ENCODE peak calls at places on chromosomes 6 and 20, in seven cellular contexts. One of them, this sample, is unnamed. For H3K4me1, the result is how much of the 10 kb centered on the place peaks cover.

GRCh38 chr6:7998103-7998725 is 66.0 kb downstream of the BLOC1S5 start:
- DNase-seq in neuronal stem cell: no peak
- DNase-seq in left lung: no peak
- DNase-seq in psoas muscle: no peak
- DNase-seq in uterus: no peak
- DNase-seq in body of pancreas: no peak
- DNase-seq in cardiac muscle cell: no peak
- DNase-seq in this sample: no peak

GRCh38 chr20:7596541-7596940 is 343.7 kb downstream of the HAO1 start:
- DNase-seq in neuronal stem cell: no peak
- DNase-seq in left lung: no peak
- DNase-seq in psoas muscle: no peak
- DNase-seq in uterus: no peak
- DNase-seq in body of pancreas: no peak
- DNase-seq in cardiac muscle cell: no peak
- DNase-seq in this sample: no peak

GRCh38 chr6:168380956-168381605 is 59.9 kb upstream of the SMOC2 start:
- DNase-seq in neuronal stem cell: no peak
- DNase-seq in left lung: no peak
- DNase-seq in psoas muscle: no peak
- DNase-seq in uterus: no peak
- DNase-seq in body of pancreas: no peak
- DNase-seq in cardiac muscle cell: no peak
- DNase-seq in this sample: no peak

GRCh38 chr6:109372070-109372585 is 10.1 kb downstream of the CD164 start:
- DNase-seq in neuronal stem cell: no peak
- DNase-seq in left lung: no peak
- DNase-seq in psoas muscle: no peak
- DNase-seq in uterus: no peak
- DNase-seq in body of pancreas: no peak
- DNase-seq in cardiac muscle cell: no peak
- DNase-seq in this sample: no peak

GRCh38 chr6:27532820-27533538 is 60.1 kb upstream of the ZNF184 start:
- DNase-seq in neuronal stem cell: no peak
- DNase-seq in left lung: no peak
- DNase-seq in psoas muscle: no peak
- DNase-seq in uterus: no peak
- DNase-seq in body of pancreas: no peak
- DNase-seq in cardiac muscle cell: peak
- DNase-seq in this sample: no peak

GRCh38 chr6:31958741-31959739 is at the start of the genes NELFE and SKIC2:
- DNase-seq in neuronal stem cell: peak
- DNase-seq in left lung: peak
- DNase-seq in psoas muscle: peak
- DNase-seq in uterus: peak
- DNase-seq in body of pancreas: peak
- DNase-seq in cardiac muscle cell: peak
- DNase-seq in this sample: peak

GRCh38 chr20:23050847-23051627 is 1.6 kb upstream of the THBD start:
- DNase-seq in neuronal stem cell: peak
- DNase-seq in left lung: peak
- DNase-seq in psoas muscle: peak
- DNase-seq in uterus: peak
- DNase-seq in body of pancreas: peak
- DNase-seq in cardiac muscle cell: peak
- DNase-seq in this sample: peak

GRCh38 chr6:35213161-35213823 is 464 bp upstream of the SCUBE3 start:
- DNase-seq in neuronal stem cell: peak
- DNase-seq in left lung: no peak
- DNase-seq in psoas muscle: no peak
- DNase-seq in uterus: no peak
- DNase-seq in body of pancreas: no peak
- DNase-seq in cardiac muscle cell: peak
- DNase-seq in this sample: no peak

GRCh38 chr20:50099565-50099991 is 13.4 kb downstream of the UBE2V1 start:
- DNase-seq in neuronal stem cell: no peak
- DNase-seq in left lung: no peak
- DNase-seq in psoas muscle: no peak
- DNase-seq in uterus: no peak
- DNase-seq in body of pancreas: no peak
- DNase-seq in cardiac muscle cell: no peak
- DNase-seq in this sample: no peak

GRCh38 chr20:37977786-37978185 is 55.5 kb downstream of the TTI1 start:
- DNase-seq in neuronal stem cell: no peak
- DNase-seq in left lung: no peak
- DNase-seq in psoas muscle: no peak
- DNase-seq in uterus: no peak
- DNase-seq in body of pancreas: no peak
- DNase-seq in cardiac muscle cell: no peak
- DNase-seq in this sample: no peak

GRCh38 chr20:37979021-37979985 is 54.0 kb downstream of the TTI1 start:
- DNase-seq in neuronal stem cell: no peak
- DNase-seq in left lung: no peak
- DNase-seq in psoas muscle: no peak
- DNase-seq in uterus: no peak
- DNase-seq in body of pancreas: no peak
- DNase-seq in cardiac muscle cell: no peak
- DNase-seq in this sample: no peak

GRCh38 chr20:37973059-37973910 is 60.0 kb downstream of the TTI1 start:
- DNase-seq in neuronal stem cell: no peak
- DNase-seq in left lung: no peak
- DNase-seq in psoas muscle: no peak
- DNase-seq in uterus: no peak
- DNase-seq in body of pancreas: no peak
- DNase-seq in cardiac muscle cell: no peak
- DNase-seq in this sample: no peak

GRCh38 chr20:37980383-37980782 is 52.9 kb downstream of the TTI1 start:
- DNase-seq in neuronal stem cell: no peak
- DNase-seq in left lung: no peak
- DNase-seq in psoas muscle: no peak
- DNase-seq in uterus: no peak
- DNase-seq in body of pancreas: no peak
- DNase-seq in cardiac muscle cell: no peak
- DNase-seq in this sample: no peak

DNA sequence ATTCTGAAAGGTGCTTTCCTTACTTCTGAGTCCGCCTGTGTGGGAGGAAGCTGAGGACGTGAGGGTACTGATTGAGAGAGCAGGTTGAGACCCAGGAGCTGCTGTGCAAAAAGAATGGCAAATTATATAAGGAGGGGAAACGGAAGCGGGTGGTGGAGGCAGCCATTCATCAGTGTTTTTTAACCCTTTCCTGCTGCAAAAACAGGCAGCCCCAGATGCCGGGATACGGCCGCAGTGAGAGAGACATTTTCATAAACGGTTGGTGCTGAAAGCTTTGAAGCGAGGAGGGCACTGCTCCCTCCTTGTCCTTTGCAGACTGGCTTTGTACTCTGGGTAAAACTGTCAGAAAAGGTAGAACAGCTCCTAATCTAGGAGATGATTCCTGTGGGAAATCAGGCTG is 56.4 kb downstream of the TTI1 start:
- DNase-seq in neuronal stem cell: no peak
- DNase-seq in left lung: no peak
- DNase-seq in psoas muscle: no peak
- DNase-seq in uterus: no peak
- DNase-seq in body of pancreas: no peak
- DNase-seq in cardiac muscle cell: peak
- DNase-seq in this sample: no peak
- H3K4me3 ChIP-seq in neuronal stem cell: peak
- H3K4me3 ChIP-seq in left lung: no peak
- H3K4me3 ChIP-seq in psoas muscle: no peak
- H3K4me3 ChIP-seq in uterus: no peak
- H3K4me3 ChIP-seq in body of pancreas: no peak
- H3K4me3 ChIP-seq in cardiac muscle cell: no peak
- H3K4me3 ChIP-seq in this sample: no peak

DNA sequence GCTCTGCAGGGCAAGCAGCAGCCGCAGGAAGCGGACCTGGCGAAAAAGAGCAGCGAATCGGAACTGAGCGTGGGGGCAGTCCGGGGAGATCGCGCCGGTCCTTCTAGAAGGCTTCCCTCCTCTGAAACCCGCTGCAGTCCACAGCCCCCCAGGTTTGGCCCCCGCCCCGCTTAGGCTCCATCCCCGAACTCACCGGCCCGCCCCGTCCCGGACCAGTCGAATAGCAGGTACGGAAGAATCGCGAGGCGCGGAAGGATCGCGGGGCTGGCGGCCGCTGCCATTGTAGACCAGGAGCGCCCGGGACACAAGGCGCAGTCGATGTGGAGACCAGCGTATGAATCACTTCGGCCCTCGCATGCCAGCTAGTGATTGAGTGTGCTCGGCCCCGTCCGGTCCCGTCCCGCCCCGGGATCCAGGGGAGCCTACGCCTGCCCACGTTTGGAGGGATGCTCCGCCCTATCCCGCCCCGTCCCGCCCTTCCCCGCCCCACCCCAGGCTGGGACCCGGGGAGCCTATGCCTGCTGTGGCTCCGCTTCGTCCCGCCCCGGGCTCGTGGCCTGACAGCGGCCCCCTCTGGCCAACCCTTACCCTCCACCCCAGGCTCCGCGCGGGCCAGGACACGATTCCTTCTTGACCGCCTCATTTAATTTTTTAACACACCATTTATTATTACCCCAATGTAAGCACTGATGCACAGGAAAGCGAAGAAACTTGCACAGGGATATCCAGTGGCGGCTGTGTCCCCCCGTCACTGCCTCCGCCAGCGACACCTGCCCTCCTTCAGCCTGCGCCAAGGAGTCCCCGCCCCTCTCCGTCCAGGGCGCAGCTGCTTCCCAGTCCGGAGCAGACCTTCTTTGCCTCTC is at the start of gene ULBP3:
- DNase-seq in neuronal stem cell: peak
- DNase-seq in left lung: peak
- DNase-seq in psoas muscle: peak
- DNase-seq in uterus: peak
- DNase-seq in body of pancreas: peak
- DNase-seq in cardiac muscle cell: peak
- DNase-seq in this sample: peak
- H3K4me1 ChIP-seq in neuronal stem cell: under half
- H3K4me1 ChIP-seq in left lung: under half
- H3K4me1 ChIP-seq in psoas muscle: under half
- H3K4me1 ChIP-seq in uterus: under half
- H3K4me1 ChIP-seq in body of pancreas: under half
- H3K4me1 ChIP-seq in cardiac muscle cell: under half
- H3K4me1 ChIP-seq in this sample: under half

GRCh38 chr6:128521302-128521632 is 868 bp upstream of the PTPRK start:
- DNase-seq in neuronal stem cell: no peak
- DNase-seq in left lung: no peak
- DNase-seq in psoas muscle: no peak
- DNase-seq in uterus: no peak
- DNase-seq in body of pancreas: no peak
- DNase-seq in cardiac muscle cell: no peak
- DNase-seq in this sample: no peak
- H3K27ac ChIP-seq in neuronal stem cell: no peak
- H3K27ac ChIP-seq in left lung: peak
- H3K27ac ChIP-seq in psoas muscle: peak
- H3K27ac ChIP-seq in uterus: peak
- H3K27ac ChIP-seq in body of pancreas: peak
- H3K27ac ChIP-seq in cardiac muscle cell: peak
- H3K27ac ChIP-seq in this sample: peak

GRCh38 chr6:100269189-100269588 is 195.5 kb downstream of the SIM1 start:
- DNase-seq in neuronal stem cell: no peak
- DNase-seq in left lung: no peak
- DNase-seq in psoas muscle: no peak
- DNase-seq in uterus: no peak
- DNase-seq in body of pancreas: no peak
- DNase-seq in cardiac muscle cell: no peak
- DNase-seq in this sample: no peak
- H3K4me3 ChIP-seq in neuronal stem cell: no peak
- H3K4me3 ChIP-seq in left lung: no peak
- H3K4me3 ChIP-seq in psoas muscle: no peak
- H3K4me3 ChIP-seq in uterus: no peak
- H3K4me3 ChIP-seq in body of pancreas: no peak
- H3K4me3 ChIP-seq in cardiac muscle cell: no peak
- H3K4me3 ChIP-seq in this sample: no peak

This sample was measured in small intestine.